ENCODE peak calls at places on chromosomes 6 and 20, in seven cellular contexts. D is iPS DF 6.9, G is HL-60, N is dermis microvascular lymphatic vessel endothelial cell, S is fibroblast of lung, I is fibroblast of mammary gland, B is mesendoderm. J is an unnamed sample.

GRCh38 chr20:19828233-19828632 is 70.2 kb downstream of the RIN2 start:
- DNase-seq in D (no peak), G (peak; percentile 87), N (peak; percentile 89), S (peak; percentile 35), I (peak; percentile 35), B (no peak), J (peak; percentile 77)

GRCh38 chr6:85865665-85866372 is 223.1 kb upstream of the SYNCRIP start:
- DNase-seq in D (no peak), G (no peak), N (peak; percentile 91), S (peak; percentile 82), I (peak; percentile 78), B (peak; percentile 18), J (no peak)

GRCh38 chr6:11317885-11318771 is 85.7 kb upstream of the NEDD9 start:
- DNase-seq in D (no peak), G (peak; percentile 60), N (peak; percentile 98), S (peak; percentile 91), I (peak; percentile 97), B (peak; percentile 85), J (peak; percentile 94)

GRCh38 chr20:48975955-48976354 is 54.4 kb downstream of the ARFGEF2 start:
- DNase-seq in D (no peak), G (no peak), N (peak; percentile 67), S (no peak), I (no peak), B (no peak), J (no peak)

GRCh38 chr6:38137609-38138008 is 318.1 kb downstream of the ZFAND3 start:
- DNase-seq in D (peak; percentile 9), G (no peak), N (no peak), S (no peak), I (no peak), B (peak; percentile 67), J (no peak)

GRCh38 chr20:18987781-18988360 is 174.3 kb downstream of the SCP2D1 start:
- DNase-seq in D (no peak), G (no peak), N (no peak), S (no peak), I (no peak), B (no peak), J (no peak)

GRCh38 chr20:1876975-1877603 is 18.1 kb upstream of the SIRPA start:
- DNase-seq in D (no peak), G (no peak), N (peak; percentile 62), S (no peak), I (no peak), B (no peak), J (no peak)

GRCh38 chr6:152161501-152161900 is 354.0 kb downstream of the ESR1 start:
- DNase-seq in D (no peak), G (no peak), N (peak; percentile 46), S (peak; percentile 26), I (peak; percentile 41), B (peak; percentile 59), J (no peak)

GRCh38 chr20:275791-276190 is 14.8 kb downstream of the C20orf96 start:
- DNase-seq in D (no peak), G (no peak), N (no peak), S (no peak), I (no peak), B (no peak), J (no peak)

GRCh38 chr20:22370137-22370536 is 214.2 kb downstream of the FOXA2 start:
- DNase-seq in D (no peak), G (no peak), N (no peak), S (no peak), I (no peak), B (no peak), J (no peak)

GRCh38 chr20:32052090-32052791 is at the start of gene HCK:
- DNase-seq in D (no peak), G (peak; percentile 70), N (no peak), S (no peak), I (no peak), B (no peak), J (peak; percentile 73)

GRCh38 chr6:112501705-112502104 is 154.6 kb downstream of the RFPL4B start:
- DNase-seq in D (no peak), G (no peak), N (peak; percentile 45), S (peak; percentile 89), I (peak; percentile 14), B (peak; percentile 31), J (no peak)

GRCh38 chr6:141988954-141989705 is 143.6 kb upstream of the GJE1 start:
- DNase-seq in D (peak; percentile 63), G (no peak), N (peak; percentile 70), S (peak; percentile 82), I (peak; percentile 86), B (peak; percentile 93), J (no peak)

GRCh38 chr20:46084805-46085792 is 4.7 kb downstream of the NCOA5 start:
- DNase-seq in D (no peak), G (no peak), N (peak; percentile 20), S (peak; percentile 62), I (peak; percentile 68), B (peak; percentile 30), J (no peak)

GRCh38 chr20:51162015-51162414 is 139.1 kb upstream of the KCNG1 start:
- DNase-seq in D (no peak), G (no peak), N (no peak), S (no peak), I (no peak), B (no peak), J (no peak)